ENCODE peak calls at places on chromosome 13, in four cellular contexts. R, O, P and K are unnamed samples.

GRCh38 chr13:46160474-46161066 is 21.4 kb downstream of the LCP1 start:
- DNase-seq in R (no peak), O (no peak), P (no peak), K (peak)

GRCh38 chr13:88751994-88752393 is 1080.8 kb downstream of the SLITRK5 start:
- DNase-seq in R (no peak), P (no peak), O (no peak), K (no peak)

GRCh38 chr13:97478247-97478646 is 44.3 kb downstream of the RAP2A start:
- DNase-seq in O (no peak), P (no peak), R (peak), K (no peak)

GRCh38 chr13:26340812-26341211 is 86.9 kb downstream of the CDK8 start:
- DNase-seq in R (no peak), O (no peak), P (no peak), K (no peak)

GRCh38 chr13:113548171-113548641 is 36.3 kb upstream of the TFDP1 start:
- DNase-seq in R (peak), P (no peak), O (no peak), K (no peak)

GRCh38 chr13:31209172-31209818 is 9.5 kb downstream of the B3GLCT start:
- DNase-seq in O (no peak), P (no peak), R (peak), K (peak)

GRCh38 chr13:110372676-110373075 is 65.6 kb downstream of the COL4A2 start:
- DNase-seq in R (no peak), P (no peak), O (no peak), K (no peak)

GRCh38 chr13:79779761-79780160 is 298.8 kb downstream of the NDFIP2 start:
- DNase-seq in P (no peak), R (no peak), O (peak), K (no peak)

GRCh38 chr13:36518707-36519106 is 86.4 kb downstream of the CCNA1 start:
- DNase-seq in O (no peak), R (peak), P (no peak), K (no peak)

GRCh38 chr13:39202746-39203145 is 164.5 kb downstream of the NHLRC3 start:
- DNase-seq in O (no peak), R (no peak), P (no peak), K (no peak)

GRCh38 chr13:32720026-32720425 is 133.8 kb downstream of the PDS5B start:
- DNase-seq in R (no peak), P (no peak), O (no peak), K (no peak)

GRCh38 chr13:99991013-99991805 is 9.6 kb downstream of the ZIC2 start:
- DNase-seq in P (no peak), R (no peak), O (no peak), K (peak)

GRCh38 chr13:36706755-36707154 is 32.9 kb downstream of the SERTM1 start:
- DNase-seq in R (no peak), P (no peak), O (no peak), K (no peak)

GRCh38 chr13:97549201-97549600 is 115.2 kb downstream of the RAP2A start:
- DNase-seq in R (no peak), P (no peak), O (no peak), K (no peak)